ENCODE peak calls at places on chromosomes 16 and 17, in five cellular contexts. M is body of pancreas, Q is PC-3, X is sigmoid colon, A is cardiac muscle cell. O is an unnamed sample.

GRCh38 chr17:48016112-48016511 is 21.5 kb downstream of the COPZ2 start:
- DNase-seq in A (no peak), M (no peak), Q (peak; percentile 35), X (no peak), O (no peak)

GRCh38 chr16:66084306-66084705 is 282.2 kb upstream of the CDH5 start:
- DNase-seq in X (no peak), A (no peak), M (no peak), Q (no peak), O (no peak)

GRCh38 chr17:63519972-63520882 is 2.9 kb upstream of the KCNH6 start:
- DNase-seq in A (no peak), X (no peak), Q (peak; percentile 31), M (no peak), O (no peak)

GRCh38 chr16:4505356-4506153 is 29.4 kb downstream of the HMOX2 start:
- DNase-seq in M (no peak), Q (no peak), A (no peak), X (no peak), O (peak; percentile 76)

GRCh38 chr16:16021988-16022682 is 72.7 kb downstream of the ABCC1 start:
- DNase-seq in M (peak; percentile 95), Q (peak; percentile 95), X (peak; percentile 99), A (peak; percentile 77), O (no peak)

GRCh38 chr17:81195941-81196495 is 26.7 kb downstream of the CEP131 start:
- DNase-seq in X (no peak), M (no peak), Q (no peak), A (no peak), O (no peak)

GRCh38 chr17:56599093-56599492 is 5.6 kb downstream of the NOG start:
- DNase-seq in M (no peak), X (no peak), Q (no peak), A (no peak), O (no peak)

GRCh38 chr16:85891776-85892166 is 7.2 kb upstream of the IRF8 start:
- DNase-seq in M (no peak), X (no peak), Q (no peak), A (no peak), O (no peak)

GRCh38 chr16:48121276-48121675 is 34.5 kb downstream of the ABCC12 start:
- DNase-seq in X (no peak), A (no peak), Q (no peak), M (no peak), O (no peak)

GRCh38 chr17:12966413-12966812 is 51.4 kb downstream of the ELAC2 start:
- DNase-seq in A (no peak), X (no peak), M (no peak), Q (no peak), O (no peak)

GRCh38 chr17:52297230-52298010 is 138.9 kb upstream of the CA10 start:
- DNase-seq in M (no peak), Q (peak; percentile 54), A (no peak), X (no peak), O (no peak)

GRCh38 chr16:85391175-85391707 is 221.9 kb upstream of the GSE1 start:
- DNase-seq in A (no peak), X (peak; percentile 60), Q (no peak), M (no peak), O (no peak)

GRCh38 chr17:46739982-46740381 is 78.5 kb downstream of the WNT3 start:
- DNase-seq in X (no peak), A (no peak), Q (no peak), M (no peak), O (no peak)

GRCh38 chr16:80176114-80176513 is 364.7 kb upstream of the DYNLRB2 start:
- DNase-seq in X (no peak), M (no peak), Q (no peak), A (no peak), O (no peak)

GRCh38 chr17:51455211-51455610 is 194.9 kb downstream of the UTP18 start:
- DNase-seq in X (no peak), M (no peak), Q (no peak), A (no peak), O (no peak)

GRCh38 chr16:2836646-2837508 is 6.8 kb downstream of the ZG16B start:
- DNase-seq in A (no peak), Q (no peak), M (no peak), X (no peak), O (no peak)

GRCh38 chr17:34843682-34844081 is 117.6 kb downstream of the CCT6B start:
- DNase-seq in A (no peak), X (no peak), Q (no peak), M (no peak), O (no peak)

GRCh38 chr17:43732961-43733360 is 25.6 kb downstream of the SOST start:
- DNase-seq in X (no peak), Q (peak; percentile 49), A (no peak), M (no peak), O (no peak)

GRCh38 chr17:17062356-17062755 is 20.1 kb downstream of the MPRIP start:
- DNase-seq in X (peak; percentile 45), Q (no peak), A (no peak), M (no peak), O (no peak)

GRCh38 chr16:25371342-25371741 is 113.7 kb upstream of the ZKSCAN2 start:
- DNase-seq in A (no peak), Q (no peak), M (no peak), X (no peak), O (no peak)

GRCh38 chr16:46737621-46738214 is 10.4 kb downstream of the MYLK3 start:
- DNase-seq in X (peak; percentile 27), M (no peak), A (no peak), Q (no peak), O (no peak)

GRCh38 chr16:47016700-47017133 is 43.2 kb upstream of the DNAJA2 start:
- DNase-seq in M (no peak), X (no peak), A (no peak), Q (no peak), O (peak; percentile 46)

GRCh38 chr16:8946544-8946943 is 17.2 kb downstream of the USP7 start:
- DNase-seq in X (no peak), A (no peak), Q (no peak), M (no peak), O (no peak)

GRCh38 chr17:28861393-28862203 is 6.8 kb downstream of the ERAL1 start:
- DNase-seq in A (no peak), M (no peak), Q (no peak), X (no peak), O (no peak)

GRCh38 chr17:12959441-12959840 is 58.4 kb downstream of the ELAC2 start:
- DNase-seq in Q (peak; percentile 52), M (no peak), A (no peak), X (no peak), O (no peak)

DNA sequence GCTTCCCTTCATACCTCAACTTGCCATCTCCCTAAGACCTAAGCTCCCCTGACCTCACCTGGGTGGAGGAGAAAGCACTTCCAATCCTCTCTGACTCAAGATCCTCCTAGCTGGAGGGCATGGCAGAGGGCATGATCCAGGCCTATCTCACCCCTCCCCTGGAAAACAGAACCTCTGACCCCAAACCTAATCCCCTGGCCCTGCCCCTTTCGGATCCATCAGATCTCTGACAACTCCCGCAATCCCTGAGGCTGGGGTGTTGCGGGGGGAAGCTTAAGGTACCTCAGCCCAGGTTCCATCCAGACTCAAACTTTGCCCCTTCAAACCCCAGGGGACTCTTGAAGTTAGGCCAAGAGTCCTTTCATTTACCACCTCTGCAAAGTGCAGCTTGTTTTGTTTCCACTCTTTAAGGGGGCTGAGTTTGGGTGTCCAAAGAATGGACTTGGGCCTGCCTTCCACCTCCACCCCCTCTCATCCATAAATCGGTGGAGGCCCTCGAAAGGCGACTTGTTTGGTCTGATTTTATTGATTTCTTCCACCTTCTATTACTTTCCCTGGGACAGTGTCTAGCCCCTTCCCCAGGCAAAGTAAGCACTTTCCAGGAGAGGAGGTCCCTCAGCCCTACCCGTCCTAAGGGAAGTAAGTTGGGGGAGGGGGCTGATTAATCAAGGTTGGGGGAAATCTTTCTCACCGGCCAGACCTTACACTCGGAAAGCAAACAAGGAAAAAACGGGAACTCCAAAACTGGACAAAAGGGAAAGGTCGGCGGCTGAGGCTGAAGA is 2.6 kb downstream of the EPOP start:
- DNase-seq in X (no peak), M (no peak), A (peak; percentile 28), Q (no peak), O (no peak)
- H3K4me3 ChIP-seq in X (no peak overlapping the region), M (no peak overlapping the region), A (peak overlapping the region; percentile 54), Q (no peak overlapping the region), O (no peak overlapping the region)

GRCh38 chr16:69330286-69331109 is at the start of gene PDF:
- DNase-seq in A (peak; percentile 97), X (peak; percentile 96), M (peak; percentile 93), Q (peak; percentile 90), O (peak; percentile 92)
- H3K36me3 ChIP-seq in A (peaks cover 37% of the 10 kb centered on the region), X (peaks cover 53% of the 10 kb centered on the region), M (no peaks in the 10 kb centered on the region), Q (peaks cover 26% of the 10 kb centered on the region), O (peaks cover 22% of the 10 kb centered on the region)

GRCh38 chr16:11582157-11582814 is 4.4 kb downstream of the LITAF start:
- DNase-seq in Q (no peak), X (no peak), M (no peak), A (no peak), O (no peak)
- TF ChIP-seq CTCF in Q (no peak), X (no peak), M (no peak), A (no peak), O (no peak)

GRCh38 chr16:31780342-31780741 is 93.3 kb upstream of the ZNF267 start:
- DNase-seq in Q (no peak), X (no peak), A (no peak), M (no peak), O (no peak)
- H3K4me3 ChIP-seq in Q (no peak overlapping the region), X (no peak overlapping the region), A (no peak overlapping the region), M (no peak overlapping the region), O (no peak overlapping the region)

GRCh38 chr17:77499699-77500435 is 359.1 kb downstream of the SEC14L1 start:
- DNase-seq in M (no peak), X (peak; percentile 56), Q (no peak), A (no peak), O (peak; percentile 8)

GRCh38 chr17:77496831-77497577 is 356.2 kb downstream of the SEC14L1 start:
- DNase-seq in Q (no peak), X (peak; percentile 57), M (no peak), A (no peak), O (peak; percentile 6)

GRCh38 chr17:77498875-77499698 is 358.3 kb downstream of the SEC14L1 start:
- DNase-seq in Q (no peak), M (no peak), X (peak; percentile 60), A (no peak), O (peak; percentile 6)

GRCh38 chr17:77497578-77497934 is 356.8 kb downstream of the SEC14L1 start:
- DNase-seq in Q (no peak), M (no peak), X (peak; percentile 63), A (no peak), O (peak; percentile 8)

GRCh38 chr17:77498056-77498785 is 357.5 kb downstream of the SEC14L1 start:
- DNase-seq in M (no peak), Q (no peak), A (no peak), X (peak; percentile 61), O (peak; percentile 6)
- H3K36me3 ChIP-seq in M (no peaks in the 10 kb centered on the region), Q (peaks cover 51% of the 10 kb centered on the region), A (no peaks in the 10 kb centered on the region), X (peaks cover 59% of the 10 kb centered on the region), O (peaks cover 37% of the 10 kb centered on the region)

DNA sequence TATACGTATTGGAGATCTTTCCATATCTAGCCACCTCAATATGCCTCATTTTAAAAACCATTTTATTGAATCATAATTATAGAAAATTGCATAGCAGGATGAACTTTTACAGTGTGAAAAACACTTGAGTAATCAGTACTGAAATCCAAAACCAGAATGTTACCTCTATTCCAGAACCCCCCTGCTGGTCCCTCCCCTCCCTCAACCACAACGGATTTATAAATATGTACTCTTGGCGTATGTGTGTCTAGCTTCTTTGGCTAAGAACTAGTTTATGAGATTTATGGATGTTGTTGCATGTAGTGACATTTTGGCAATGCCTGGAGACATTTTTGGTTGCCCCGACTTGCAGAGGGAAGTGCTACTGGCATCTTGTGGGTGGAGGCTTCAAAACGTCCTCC is 23.4 kb downstream of the ITPRIPL2 start:
- DNase-seq in Q (peak; percentile 82), M (no peak), X (no peak), A (no peak), O (no peak)
- TF ChIP-seq CTCF in Q (no peak), M (no peak), X (no peak), A (no peak), O (no peak)

GRCh38 chr16:56355221-56355620 is 70.1 kb downstream of the AMFR start:
- DNase-seq in X (peak; percentile 55), A (no peak), Q (no peak), M (no peak), O (no peak)
- H3K4me3 ChIP-seq in X (no peak overlapping the region), A (no peak overlapping the region), Q (no peak overlapping the region), M (no peak overlapping the region), O (no peak overlapping the region)

O was measured in GM06990.